ENCODE peak calls at places on chromosome 11, in eight cellular contexts. J is psoas muscle, F is mesendoderm, E is endodermal cell, X is aorta, R is thoracic aorta, I is left lung, U is stomach. L is an unnamed sample. For H3K4me1, the result is how much of the 10 kb centered on the place peaks cover.

GRCh38 chr11:70109006-70109405 is 30.9 kb downstream of the ANO1 start:
- DNase-seq in J (no peak), F (peak), E (peak), X (no peak), R (no peak), I (peak), U (no peak), L (no peak)

GRCh38 chr11:69438286-69438920 is 43.1 kb upstream of the LINC01488 start:
- DNase-seq in J (no peak), F (no peak), E (peak), X (peak), R (no peak), I (no peak), U (no peak), L (no peak)

GRCh38 chr11:67045314-67045713 is 11.3 kb upstream of the RHOD start:
- DNase-seq in J (peak), F (no peak), E (no peak), X (peak), R (no peak), I (no peak), U (no peak), L (no peak)

GRCh38 chr11:34583818-34584217 is 37.1 kb upstream of the EHF start:
- DNase-seq in J (no peak), F (no peak), E (no peak), X (no peak), R (no peak), I (no peak), U (no peak), L (no peak)

GRCh38 chr11:9859491-9860305 is 195.8 kb downstream of the SWAP70 start:
- DNase-seq in J (no peak), F (no peak), E (no peak), X (no peak), R (no peak), I (no peak), U (no peak), L (no peak)

GRCh38 chr11:118608268-118609214 is 1.1 kb downstream of the PHLDB1 start:
- DNase-seq in J (peak), F (peak), E (peak), X (peak), R (no peak), I (peak), U (peak), L (peak)

GRCh38 chr11:2311456-2312201 is 9.8 kb downstream of the TSPAN32 start:
- DNase-seq in J (no peak), F (no peak), E (no peak), X (no peak), R (no peak), I (peak), U (no peak), L (no peak)

GRCh38 chr11:108967571-108967970 is 302.7 kb downstream of the DDX10 start:
- DNase-seq in J (no peak), F (peak), E (no peak), X (peak), R (peak), I (no peak), U (no peak), L (no peak)

GRCh38 chr11:561148-562003 is 606 bp downstream of the RASSF7 start:
- DNase-seq in J (no peak), F (peak), E (peak), X (no peak), R (no peak), I (peak), U (peak), L (peak)

GRCh38 chr11:59551651-59552521 is 40.5 kb downstream of the OR4D9 start:
- DNase-seq in J (no peak), F (peak), E (peak), X (no peak), R (no peak), I (no peak), U (no peak), L (no peak)

DNA sequence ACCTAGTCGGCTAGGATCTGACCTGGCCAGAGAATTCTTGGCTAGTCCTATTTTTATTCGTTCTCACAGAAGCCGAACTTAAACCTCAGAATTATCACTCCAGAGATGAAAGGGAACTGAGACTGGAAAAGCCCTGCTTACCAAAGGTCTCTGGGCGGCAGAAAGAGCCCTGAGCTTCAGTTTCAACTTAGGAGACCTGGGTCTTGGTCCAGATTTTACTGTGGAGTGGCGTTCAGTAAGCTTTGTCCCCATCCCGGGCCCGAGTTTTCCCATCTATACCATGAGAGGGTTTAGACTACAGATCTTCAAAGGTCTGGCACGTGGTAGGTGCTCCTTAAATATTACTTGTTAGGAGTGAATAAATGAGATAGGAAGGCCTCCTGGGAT is 529 bp downstream of the NEU3 start:
- DNase-seq in J (no peak), F (no peak), E (no peak), X (no peak), R (no peak), I (no peak), U (no peak), L (no peak)
- H3K4me3 ChIP-seq in J (peak), F (peak), E (peak), X (peak), R (peak), I (peak), U (peak), L (peak)

DNA sequence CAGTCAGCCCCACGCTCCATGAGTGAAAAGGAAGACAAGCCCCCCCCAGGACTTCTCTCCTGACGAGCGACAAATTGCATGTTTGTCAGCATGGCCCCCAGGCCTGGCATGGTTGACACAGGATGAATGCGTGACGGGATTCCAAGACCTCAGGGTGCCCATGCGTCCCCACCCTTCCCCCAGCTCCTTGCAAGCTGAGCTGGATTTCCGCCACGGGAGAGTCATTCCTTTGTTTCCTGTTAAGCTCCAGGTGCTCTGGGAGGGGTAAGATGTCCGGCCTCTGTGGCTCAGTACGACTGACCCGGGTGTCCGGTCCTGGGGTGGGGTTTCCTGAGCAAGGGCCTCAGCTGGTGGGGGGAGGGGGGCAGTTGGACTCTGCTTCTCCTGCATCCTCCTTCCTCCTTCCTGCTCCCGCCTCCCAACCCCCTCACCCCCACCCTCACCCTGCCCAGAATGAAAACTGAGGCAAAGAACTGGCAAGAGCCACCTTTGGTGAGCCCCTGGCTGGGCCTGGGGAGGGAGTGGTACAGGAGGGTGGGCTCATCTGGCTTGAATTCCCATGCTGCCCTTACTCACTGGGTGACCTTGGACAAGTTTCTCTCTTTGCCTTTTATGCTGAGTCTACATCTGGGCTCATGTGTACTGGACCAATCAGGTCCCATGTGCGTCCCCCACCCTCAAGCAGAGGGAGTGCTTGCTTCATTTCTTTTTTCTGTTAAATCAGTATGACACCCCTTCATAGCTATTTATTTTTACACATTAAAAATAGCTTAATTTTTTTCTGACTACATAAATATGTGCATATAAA is 2.5 kb downstream of the CDC42EP2 start:
- DNase-seq in J (peak), F (peak), E (peak), X (peak), R (no peak), I (peak), U (peak), L (no peak)
- H3K4me1 ChIP-seq in J (under half), F (under half), E (under half), X (under half), R (under half), I (under half), U (half or more), L (under half)

DNA sequence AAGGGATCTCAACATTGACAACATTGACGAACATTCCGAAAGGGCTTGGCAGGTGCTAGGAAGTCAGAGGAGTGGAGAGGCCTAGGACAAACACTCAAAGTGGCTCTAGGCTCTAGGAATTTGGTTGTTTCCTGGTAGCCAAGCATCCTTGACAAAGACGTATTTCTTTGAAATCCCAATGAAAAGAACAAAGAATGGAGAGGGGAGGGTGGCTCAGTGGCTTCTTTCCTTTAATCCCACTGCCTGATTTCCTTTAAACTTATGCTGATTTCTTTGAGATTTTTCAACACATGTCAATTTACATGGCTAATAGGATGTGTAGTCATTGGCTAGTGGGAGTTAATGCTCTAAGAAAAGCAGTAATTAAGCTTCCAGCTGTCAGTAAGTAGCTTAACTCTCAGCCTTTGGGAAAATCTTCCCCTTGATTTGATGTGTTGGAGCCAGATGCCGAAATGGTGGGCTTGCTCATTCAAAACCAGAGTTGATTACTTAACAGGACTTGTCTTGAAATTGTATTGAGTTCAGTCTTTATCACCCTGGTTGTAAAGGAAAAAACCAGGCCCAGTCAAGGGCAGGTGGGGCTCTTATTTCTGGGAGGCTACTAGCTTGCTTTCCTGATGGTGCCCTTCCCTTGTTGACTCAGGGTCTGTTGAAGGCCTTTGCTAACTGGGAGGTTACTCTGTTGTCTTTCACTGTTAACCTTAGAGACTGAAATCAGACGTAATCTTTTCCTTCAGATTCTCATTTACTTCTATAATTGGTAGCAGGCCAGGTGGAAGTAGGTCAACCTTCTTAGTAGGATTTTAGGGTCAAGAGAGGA is 44.6 kb upstream of the SORL1-AS1 start:
- DNase-seq in J (no peak), F (no peak), E (no peak), X (no peak), R (no peak), I (no peak), U (no peak), L (no peak)
- H3K4me3 ChIP-seq in J (no peak), F (no peak), E (no peak), X (no peak), R (no peak), I (no peak), U (no peak), L (no peak)

GRCh38 chr11:61968758-61969390 is 1.4 kb upstream of the FTH1 start:
- DNase-seq in J (no peak), F (no peak), E (no peak), X (peak), R (no peak), I (peak), U (peak), L (no peak)

GRCh38 chr11:61971177-61972111 is 4.0 kb upstream of the FTH1 start:
- DNase-seq in J (peak), F (peak), E (peak), X (peak), R (peak), I (peak), U (peak), L (no peak)

GRCh38 chr11:61969391-61969758 is 1.9 kb upstream of the FTH1 start:
- DNase-seq in J (no peak), F (no peak), E (no peak), X (peak), R (no peak), I (no peak), U (no peak), L (no peak)

GRCh38 chr11:61967924-61968757 is 707 bp upstream of the FTH1 start:
- DNase-seq in J (peak), F (peak), E (peak), X (peak), R (no peak), I (peak), U (peak), L (peak)

GRCh38 chr11:61969838-61970452 is 2.5 kb upstream of the FTH1 start:
- DNase-seq in J (no peak), F (no peak), E (no peak), X (no peak), R (no peak), I (no peak), U (no peak), L (peak)
- H3K4me1 ChIP-seq in J (half or more), F (under half), E (under half), X (under half), R (half or more), I (half or more), U (half or more), L (under half)

L was measured in CD4-positive, CD25-positive, alpha-beta regulatory T cell.